ENCODE peak calls at places on chromosomes 6 and 20, in four cellular contexts. P, Z, F and C are unnamed samples.

GRCh38 chr6:7129784-7130569 is 22.2 kb downstream of the RREB1 start:
- DNase-seq in P (no peak), F (peak), Z (peak), C (no peak)

GRCh38 chr6:16764188-16764950 is 3.1 kb upstream of the ATXN1 start:
- DNase-seq in P (no peak), Z (peak), F (no peak), C (no peak)

GRCh38 chr6:137811121-137811911 is 55.7 kb upstream of the TNFAIP3 start:
- DNase-seq in Z (peak), P (peak), F (peak), C (no peak)

GRCh38 chr6:110270166-110270565 is 88.0 kb downstream of the METTL24 start:
- DNase-seq in P (no peak), Z (no peak), F (no peak), C (no peak)

GRCh38 chr6:124823240-124824105 is 138.8 kb upstream of the RNF217 start:
- DNase-seq in P (no peak), Z (no peak), F (no peak), C (no peak)

GRCh38 chr6:88807622-88808021 is 155.8 kb downstream of the RNGTT start:
- DNase-seq in F (no peak), Z (no peak), P (no peak), C (no peak)

GRCh38 chr20:59997886-59998285 is 39.7 kb downstream of the CDH26 start:
- DNase-seq in F (no peak), Z (no peak), P (no peak), C (peak)

GRCh38 chr6:11391934-11392777 is 145.4 kb upstream of the TMEM170B start:
- DNase-seq in Z (no peak), F (no peak), P (no peak), C (no peak)

GRCh38 chr6:45665859-45666258 is 288.1 kb upstream of the SUPT3H start:
- DNase-seq in Z (no peak), P (no peak), F (no peak), C (peak)

GRCh38 chr20:44491635-44492395 is 16.1 kb downstream of the TTPAL start:
- DNase-seq in Z (peak), F (no peak), P (no peak), C (no peak)

GRCh38 chr6:56359201-56359899 is 112.0 kb upstream of the COL21A1 start:
- DNase-seq in Z (peak), F (peak), P (peak), C (no peak)

GRCh38 chr6:122563364-122564052 is 46.7 kb upstream of the PKIB start:
- DNase-seq in Z (no peak), P (no peak), F (no peak), C (no peak)

GRCh38 chr6:30647802-30648460 is 998 bp downstream of the C6orf136 start:
- DNase-seq in F (no peak), P (no peak), Z (no peak), C (no peak)

GRCh38 chr6:113529191-113529590 is 328.0 kb upstream of the MARCKS start:
- DNase-seq in P (no peak), Z (peak), F (peak), C (no peak)

GRCh38 chr6:7008451-7008988 is 99.2 kb upstream of the RREB1 start:
- DNase-seq in Z (no peak), F (no peak), P (no peak), C (no peak)

GRCh38 chr20:34715384-34715783 is 11.2 kb downstream of the TP53INP2 start:
- DNase-seq in F (no peak), Z (peak), P (no peak), C (no peak)

GRCh38 chr6:126195625-126196236 is 144.2 kb upstream of the CENPW start:
- DNase-seq in Z (no peak), P (no peak), F (no peak), C (no peak)

GRCh38 chr6:158654498-158654897 is 4.6 kb downstream of the SYTL3 start:
- DNase-seq in Z (peak), F (no peak), P (peak), C (no peak)

GRCh38 chr6:110590821-110591351 is 114.5 kb upstream of the SLC22A16 start:
- DNase-seq in P (no peak), F (no peak), Z (peak), C (no peak)

GRCh38 chr20:56788041-56788670 is 159.1 kb downstream of the TFAP2C start:
- DNase-seq in F (peak), Z (peak), P (no peak), C (no peak)

GRCh38 chr20:18057106-18057993 is at the start of gene OVOL2:
- DNase-seq in Z (no peak), F (peak), P (peak), C (no peak)

GRCh38 chr20:32437391-32438074 is 79.4 kb downstream of the ASXL1 start:
- DNase-seq in Z (no peak), P (no peak), F (peak), C (peak)

GRCh38 chr20:32440069-32440757 is 82.1 kb downstream of the ASXL1 start:
- DNase-seq in P (peak), F (no peak), Z (no peak), C (peak)

GRCh38 chr20:32440758-32441078 is 82.6 kb downstream of the ASXL1 start:
- DNase-seq in P (no peak), Z (no peak), F (no peak), C (no peak)

GRCh38 chr20:32438331-32438858 is 80.3 kb downstream of the ASXL1 start:
- DNase-seq in Z (no peak), F (no peak), P (no peak), C (no peak)

DNA sequence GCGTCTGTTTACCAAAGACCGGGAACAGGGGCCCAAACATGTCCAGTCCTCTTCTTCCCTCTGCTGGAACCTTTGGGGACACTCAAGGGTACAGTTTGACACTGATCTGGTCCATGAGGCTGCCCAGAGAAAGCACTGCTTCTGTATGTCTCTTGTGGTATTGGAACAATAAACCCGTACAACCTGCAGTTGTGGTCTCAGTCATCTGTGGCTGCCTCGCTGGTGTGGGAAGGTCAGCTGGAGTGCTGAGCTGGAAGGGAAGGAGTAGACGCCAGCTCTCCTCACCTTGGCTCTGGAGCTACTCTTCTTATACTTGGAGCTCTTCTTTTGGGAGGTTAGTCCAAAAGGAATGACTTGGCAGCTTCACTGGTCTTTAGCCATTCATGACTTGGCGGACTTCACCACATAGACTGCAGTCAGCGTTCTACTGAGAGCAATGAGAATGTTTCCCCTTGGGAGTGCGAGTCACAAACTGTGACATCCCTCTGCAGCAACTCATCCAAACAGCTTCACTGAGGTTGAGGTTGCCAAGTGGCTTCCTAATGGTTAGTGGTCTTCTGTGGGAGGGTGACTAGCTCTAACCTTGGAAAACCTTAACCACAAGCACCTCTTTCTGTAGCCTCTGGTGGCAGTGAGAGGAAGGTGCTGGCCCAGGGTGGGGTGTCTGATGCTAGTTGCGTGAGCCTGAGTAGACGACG is 81.2 kb downstream of the ASXL1 start:
- DNase-seq in F (no peak), P (no peak), Z (peak), C (peak)
- TF ChIP-seq CTCF in F (no peak), P (no peak), Z (peak), C (no peak)

DNA sequence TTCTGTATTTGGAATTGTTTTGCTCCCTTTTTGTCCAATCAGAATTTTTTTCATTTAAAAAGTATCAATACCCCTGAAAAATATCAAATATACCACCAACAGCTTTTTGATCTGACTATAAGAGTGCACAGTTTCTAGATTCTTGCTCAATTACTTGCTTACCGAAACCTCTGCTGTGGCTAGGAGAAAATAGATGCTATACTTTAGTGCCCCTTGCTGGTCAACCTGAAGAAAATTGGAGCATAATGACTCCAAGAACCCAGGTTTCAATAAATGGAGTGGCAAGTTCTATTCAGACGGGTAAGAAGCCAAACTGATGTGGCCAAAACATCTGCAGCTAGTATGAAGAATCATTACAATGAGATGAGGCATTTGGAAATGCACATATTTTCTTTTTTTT is 91.4 kb upstream of the SASH1 start:
- DNase-seq in F (peak), P (no peak), Z (peak), C (no peak)
- TF ChIP-seq CTCF in F (peak), P (peak), Z (peak), C (peak)

DNA sequence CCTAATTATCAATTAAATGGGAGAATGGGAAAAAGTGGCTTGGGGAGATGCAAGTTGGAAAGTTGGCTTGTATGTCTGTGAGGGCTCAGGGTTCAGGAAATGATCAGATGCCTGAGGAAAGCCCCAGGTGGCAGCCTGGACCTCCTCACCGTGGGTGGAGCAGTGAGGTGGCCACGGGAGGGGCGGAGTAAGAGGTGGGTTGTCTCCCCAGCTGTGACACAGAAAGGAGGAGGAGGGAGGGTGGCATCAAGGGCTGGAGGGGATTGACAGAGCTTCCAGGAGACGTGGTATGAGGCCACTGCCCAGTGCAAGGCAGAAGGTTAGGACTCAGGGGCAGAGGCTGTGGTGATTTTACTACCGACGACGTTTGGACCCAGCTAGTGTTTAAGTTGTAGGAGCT is 672.2 kb downstream of the PRKN start:
- DNase-seq in F (no peak), P (no peak), Z (no peak), C (no peak)
- TF ChIP-seq CTCF in F (no peak), P (no peak), Z (no peak), C (no peak)

DNA sequence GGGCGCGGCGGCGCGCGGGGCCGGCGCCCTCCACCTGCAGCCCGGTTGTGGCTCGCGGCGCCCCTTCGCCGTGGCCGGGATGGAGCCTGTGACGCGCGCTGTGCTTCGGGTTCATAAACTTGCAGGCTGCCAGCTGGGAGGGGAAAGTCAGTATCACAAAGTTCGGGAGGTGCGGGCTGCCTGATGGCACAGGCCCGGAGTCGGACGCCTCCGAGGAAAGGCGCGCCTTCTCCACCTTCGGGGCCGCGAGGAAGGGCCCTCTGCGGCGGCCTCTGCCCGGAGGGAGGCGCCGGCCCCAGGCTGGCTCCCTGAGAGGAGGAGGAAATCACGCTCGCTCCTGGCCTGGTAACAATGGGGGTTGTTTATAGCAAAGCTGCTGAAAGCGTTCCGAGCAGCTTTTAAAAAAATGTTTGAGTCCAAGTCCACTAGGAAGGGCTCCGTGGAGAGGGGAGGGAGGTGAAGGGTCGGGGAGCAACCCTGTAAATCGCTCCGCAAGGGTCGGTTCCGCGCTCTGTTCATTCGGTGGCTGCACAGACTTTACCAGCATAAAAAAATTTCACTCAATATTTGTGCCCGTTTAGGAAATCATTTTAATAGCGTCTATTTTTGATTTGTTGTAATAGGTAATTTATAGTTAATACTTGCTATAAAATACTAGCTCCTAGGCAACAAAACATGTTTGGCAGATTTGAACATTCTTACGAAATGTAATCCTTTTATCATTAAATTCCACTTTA is 1.0 kb downstream of the AFDN start:
- DNase-seq in Z (peak), P (peak), F (peak), C (no peak)
- TF ChIP-seq CTCF in Z (peak), P (no peak), F (no peak), C (no peak)

DNA sequence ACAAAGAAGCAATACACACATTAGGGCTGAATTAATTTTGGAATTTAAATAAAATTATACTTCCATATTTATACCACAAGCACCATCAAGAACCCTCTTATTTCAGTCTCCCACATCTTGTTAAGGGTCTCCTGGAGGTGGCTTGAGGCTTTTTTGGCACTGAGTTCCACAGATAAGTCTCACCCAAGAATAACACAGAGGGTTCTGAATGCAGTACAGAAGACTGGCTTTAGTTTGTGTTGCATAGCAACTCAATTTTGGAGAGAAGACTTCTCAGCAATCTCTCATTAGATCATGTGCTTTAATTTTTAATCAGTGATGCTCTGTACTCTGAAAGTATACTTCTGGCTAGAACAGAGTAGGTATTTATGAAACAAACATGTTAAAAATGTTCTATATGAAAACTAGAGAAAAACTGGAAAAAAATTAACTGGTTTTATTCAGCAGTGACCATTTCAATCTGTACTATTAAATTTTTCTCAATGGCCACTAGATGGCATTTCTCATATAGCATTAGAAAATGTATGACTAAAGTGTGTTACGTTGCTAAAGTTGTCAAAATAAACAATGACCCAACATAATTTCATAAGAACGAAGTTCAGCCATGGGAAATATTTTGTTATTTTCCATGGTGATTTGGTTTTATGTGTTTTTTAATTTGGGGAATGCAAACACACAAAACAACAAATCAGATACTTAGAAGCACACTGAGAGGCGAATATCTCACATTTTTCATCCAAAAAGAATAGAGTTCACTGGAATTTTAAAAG is 32.7 kb upstream of the MAP7 start:
- DNase-seq in Z (peak), P (no peak), F (peak), C (no peak)
- TF ChIP-seq CTCF in Z (peak), P (peak), F (peak), C (peak)

GRCh38 chr20:58637466-58638198 is 13.5 kb upstream of the STX16 start:
- DNase-seq in F (no peak), Z (no peak), P (no peak), C (no peak)
- TF ChIP-seq CTCF in F (no peak), Z (no peak), P (no peak), C (no peak)

GRCh38 chr20:58808296-58809046 is 42.2 kb downstream of the GNAS-AS1 start:
- DNase-seq in P (no peak), Z (no peak), F (no peak), C (no peak)
- TF ChIP-seq CTCF in P (no peak), Z (no peak), F (no peak), C (no peak)